ENCODE peak calls at places on chromosomes 5 and 9, in five cellular contexts. Q is A549; I is stimulated activated CD4-positive, alpha-beta T cell treated with anti-CD3 and anti-CD28 coated beads, Interleukin-1b, Interleukin-23, amount 100 ng/mL, for 1 hour; X is heart right ventricle; C is DMS53. O is an unnamed sample.

GRCh38 chr9:27471789-27472585 is 52.1 kb upstream of the IFNK start:
- DNase-seq in C (no peak), X (no peak), Q (no peak), I (no peak), O (no peak)

GRCh38 chr5:147512640-147513334 is 2.9 kb upstream of the DPYSL3 start:
- DNase-seq in I (no peak), X (no peak), Q (no peak), C (peak), O (no peak)

GRCh38 chr5:94968507-94969095 is 316.3 kb downstream of the MCTP1 start:
- DNase-seq in C (peak), I (no peak), X (no peak), Q (peak), O (peak)

GRCh38 chr5:150138551-150139265 is 16.9 kb downstream of the PDGFRB start:
- DNase-seq in Q (no peak), I (no peak), X (peak), C (no peak), O (peak)

GRCh38 chr9:124149992-124150391 is 107.8 kb upstream of the NEK6 start:
- DNase-seq in C (peak), Q (no peak), I (no peak), X (no peak), O (no peak)

GRCh38 chr9:119159386-119159785 is 209.8 kb downstream of the BRINP1 start:
- DNase-seq in I (no peak), X (no peak), C (no peak), Q (no peak), O (no peak)

GRCh38 chr9:114122152-114122615 is 23.1 kb upstream of the KIF12 start:
- DNase-seq in I (no peak), X (no peak), Q (no peak), C (no peak), O (no peak)

GRCh38 chr9:14428781-14429230 is 114.9 kb upstream of the NFIB start:
- DNase-seq in Q (peak), C (peak), I (no peak), X (peak), O (no peak)

GRCh38 chr5:135310328-135310989 is 88.6 kb downstream of the MACROH2A1 start:
- DNase-seq in I (no peak), Q (no peak), C (no peak), X (no peak), O (no peak)

GRCh38 chr5:95543017-95543705 is 11.6 kb downstream of the SKIC3 start:
- DNase-seq in I (no peak), X (no peak), C (no peak), Q (no peak), O (no peak)

GRCh38 chr9:123401879-123402513 is 46.0 kb downstream of the CRB2 start:
- DNase-seq in Q (peak), I (no peak), C (peak), X (no peak), O (no peak)

GRCh38 chr5:2726366-2726765 is 25.1 kb downstream of the IRX2 start:
- DNase-seq in Q (no peak), C (no peak), X (no peak), I (no peak), O (no peak)

GRCh38 chr5:171783051-171783450 is 2.6 kb upstream of the SMIM23 start:
- DNase-seq in X (no peak), I (no peak), C (peak), Q (no peak), O (no peak)

GRCh38 chr9:20322212-20322611 is 300.1 kb downstream of the MLLT3 start:
- DNase-seq in X (no peak), I (no peak), Q (no peak), C (no peak), O (no peak)

GRCh38 chr5:142640316-142641005 is 45.4 kb downstream of the FGF1 start:
- DNase-seq in Q (no peak), I (no peak), X (no peak), C (no peak), O (no peak)

GRCh38 chr9:37565661-37566618 is 10.2 kb downstream of the FBXO10 start:
- DNase-seq in Q (no peak), I (no peak), X (no peak), C (no peak), O (no peak)

GRCh38 chr5:41871866-41872265 is 1.6 kb upstream of the OXCT1 start:
- DNase-seq in X (no peak), C (no peak), I (no peak), Q (no peak), O (peak)